ENCODE peak calls at places on chromosomes 5 and 9, in eight cellular contexts. K is tibial artery; N is ovary; I is aorta; V is Panc1; D is neuronal stem cell; P is tibial nerve; F is CD8-positive, alpha-beta memory T cell. E is an unnamed sample.

GRCh38 chr5:9681706-9682105 is 51.6 kb upstream of the TAS2R1 start:
- DNase-seq in K (no peak), N (no peak), I (no peak), V (no peak), D (no peak), P (no peak), F (no peak), E (no peak)

GRCh38 chr5:65037845-65038815 is 269.4 kb downstream of the CWC27 start:
- DNase-seq in K (no peak), N (no peak), I (no peak), V (no peak), D (no peak), P (no peak), F (peak; percentile 13), E (peak; percentile 18)

GRCh38 chr9:96462538-96462937 is 12.6 kb downstream of the HABP4 start:
- DNase-seq in K (no peak), N (no peak), I (no peak), V (no peak), D (no peak), P (no peak), F (no peak), E (no peak)

GRCh38 chr5:142669479-142669878 is 16.4 kb downstream of the FGF1 start:
- DNase-seq in K (no peak), N (no peak), I (no peak), V (no peak), D (no peak), P (no peak), F (no peak), E (no peak)

GRCh38 chr5:158560170-158560569 is 539.5 kb downstream of the EBF1 start:
- DNase-seq in K (no peak), N (no peak), I (no peak), V (no peak), D (no peak), P (no peak), F (no peak), E (no peak)

GRCh38 chr9:127122176-127123151 is at the start of gene ANGPTL2:
- DNase-seq in K (peak; percentile 96), N (peak; percentile 96), I (peak; percentile 95), V (no peak), D (peak; percentile 91), P (peak; percentile 80), F (no peak), E (peak; percentile 93)

GRCh38 chr5:152113401-152113800 is 188.8 kb upstream of the GLRA1 start:
- DNase-seq in K (no peak), N (no peak), I (no peak), V (no peak), D (no peak), P (no peak), F (peak; percentile 21), E (no peak)

GRCh38 chr9:74499111-74499601 is 2.0 kb downstream of the RORB start:
- DNase-seq in K (no peak), N (no peak), I (no peak), V (no peak), D (peak; percentile 0), P (no peak), F (no peak), E (no peak)

GRCh38 chr5:151459680-151460079 is 12.3 kb downstream of the SLC36A1 start:
- DNase-seq in K (no peak), N (no peak), I (no peak), V (no peak), D (no peak), P (no peak), F (no peak), E (no peak)

GRCh38 chr9:87711857-87712800 is 13.8 kb upstream of the CTSL start:
- DNase-seq in K (no peak), N (no peak), I (peak; percentile 70), V (no peak), D (no peak), P (no peak), F (no peak), E (peak; percentile 75)

GRCh38 chr5:150129813-150130492 is 25.7 kb downstream of the PDGFRB start:
- DNase-seq in K (peak; percentile 90), N (peak; percentile 88), I (peak; percentile 84), V (peak; percentile 60), D (peak; percentile 62), P (peak; percentile 72), F (peak; percentile 23), E (peak; percentile 61)

GRCh38 chr5:109691248-109691574 is 1.5 kb downstream of the MAN2A1 start:
- DNase-seq in K (no peak), N (no peak), I (no peak), V (no peak), D (no peak), P (no peak), F (no peak), E (no peak)

GRCh38 chr9:111896942-111897830 is 572 bp downstream of the UGCG start:
- DNase-seq in K (peak; percentile 83), N (peak; percentile 80), I (no peak), V (no peak), D (no peak), P (peak; percentile 43), F (peak; percentile 61), E (no peak)

GRCh38 chr9:111898331-111899096 is 1.9 kb downstream of the UGCG start:
- DNase-seq in K (no peak), N (no peak), I (no peak), V (no peak), D (no peak), P (no peak), F (no peak), E (no peak)

GRCh38 chr9:111900081-111900805 is 3.6 kb downstream of the UGCG start:
- DNase-seq in K (no peak), N (no peak), I (no peak), V (no peak), D (no peak), P (no peak), F (no peak), E (no peak)

GRCh38 chr9:111897831-111898144 is 1.2 kb downstream of the UGCG start:
- DNase-seq in K (no peak), N (no peak), I (no peak), V (no peak), D (no peak), P (no peak), F (no peak), E (no peak)

GRCh38 chr9:111895996-111896941 is at the start of gene UGCG:
- DNase-seq in K (peak; percentile 92), N (peak; percentile 92), I (peak; percentile 93), V (no peak), D (peak; percentile 85), P (peak; percentile 76), F (peak; percentile 80), E (peak; percentile 81)
- H3K4me1 ChIP-seq in K (peaks cover 15% of the 10 kb centered on the region), N (peaks cover 6% of the 10 kb centered on the region), I (peaks cover 1% of the 10 kb centered on the region), V (peaks cover 16% of the 10 kb centered on the region), D (peaks cover 2% of the 10 kb centered on the region), P (no peaks in the 10 kb centered on the region), F (peaks cover 45% of the 10 kb centered on the region), E (peaks cover 28% of the 10 kb centered on the region)

DNA sequence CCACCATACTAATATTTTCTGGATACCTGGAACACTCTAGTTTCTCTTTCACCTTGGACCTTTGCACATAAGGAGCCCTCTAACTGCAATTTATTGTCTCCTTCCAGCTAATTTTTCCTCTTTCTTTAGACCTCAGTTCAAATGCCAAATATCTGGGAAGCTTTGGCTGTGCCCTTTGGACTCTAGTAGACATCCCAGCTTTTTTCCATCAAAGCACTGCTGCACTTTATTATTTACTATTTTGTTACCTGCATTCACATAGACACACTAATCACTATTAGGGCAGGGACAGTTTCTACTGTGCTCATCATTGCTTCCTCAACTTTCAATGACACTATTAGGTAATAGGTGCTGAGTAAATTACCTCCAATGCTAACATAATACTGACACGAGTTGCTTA is 2.1 kb downstream of the RIGI start:
- DNase-seq in K (no peak), N (no peak), I (no peak), V (no peak), D (no peak), P (no peak), F (no peak), E (no peak)
- H3K4me3 ChIP-seq in K (no peak overlapping the region), N (no peak overlapping the region), I (no peak overlapping the region), V (peak overlapping the region; percentile 64), D (no peak overlapping the region), P (no peak overlapping the region), F (no peak overlapping the region), E (no peak overlapping the region)

DNA sequence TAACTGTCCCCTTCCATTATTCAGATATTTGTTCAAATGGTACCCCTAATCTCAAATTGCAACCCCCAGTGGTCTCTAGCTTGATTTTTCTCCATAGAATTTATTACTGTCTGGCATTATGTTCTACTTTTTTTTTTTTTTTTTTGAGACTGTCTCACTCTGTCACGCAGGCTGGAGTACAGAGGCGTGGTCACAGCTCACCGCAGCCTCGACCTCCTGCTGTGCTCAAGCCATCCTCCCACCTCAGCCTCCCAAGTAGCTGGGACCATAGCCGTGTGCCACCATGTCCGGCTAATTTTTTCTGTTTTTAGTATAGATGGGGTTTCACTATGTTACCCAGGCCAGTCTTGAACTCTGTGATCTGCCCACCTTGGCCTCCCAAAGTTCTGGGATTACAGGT is 2.0 kb upstream of the REEP5 start:
- DNase-seq in K (no peak), N (no peak), I (no peak), V (no peak), D (no peak), P (no peak), F (no peak), E (no peak)
- H3K4me1 ChIP-seq in K (peaks cover 26% of the 10 kb centered on the region), N (no peaks in the 10 kb centered on the region), I (no peaks in the 10 kb centered on the region), V (peaks cover 24% of the 10 kb centered on the region), D (peaks cover 3% of the 10 kb centered on the region), P (no peaks in the 10 kb centered on the region), F (peaks cover 60% of the 10 kb centered on the region), E (peaks cover 23% of the 10 kb centered on the region)

GRCh38 chr9:136644343-136644592 is 18.4 kb upstream of the EGFL7 start:
- DNase-seq in K (no peak), N (no peak), I (peak; percentile 94), V (no peak), D (no peak), P (no peak), F (no peak), E (peak; percentile 95)
- H3K4me3 ChIP-seq in K (peak overlapping the region; percentile 19), N (no peak overlapping the region), I (no peak overlapping the region), V (no peak overlapping the region), D (no peak overlapping the region), P (no peak overlapping the region), F (peak overlapping the region; percentile 41), E (peak overlapping the region; percentile 12)

GRCh38 chr9:129998491-129999122 is 44.4 kb downstream of the FNBP1 start:
- DNase-seq in K (no peak), N (no peak), I (no peak), V (no peak), D (no peak), P (no peak), F (no peak), E (no peak)

GRCh38 chr9:130002320-130002719 is 40.7 kb downstream of the FNBP1 start:
- DNase-seq in K (no peak), N (no peak), I (no peak), V (no peak), D (no peak), P (no peak), F (no peak), E (no peak)

GRCh38 chr9:130001185-130001584 is 41.8 kb downstream of the FNBP1 start:
- DNase-seq in K (no peak), N (no peak), I (no peak), V (no peak), D (no peak), P (no peak), F (no peak), E (no peak)

GRCh38 chr9:129996161-129996849 is 46.7 kb downstream of the FNBP1 start:
- DNase-seq in K (no peak), N (no peak), I (no peak), V (no peak), D (no peak), P (no peak), F (no peak), E (no peak)

DNA sequence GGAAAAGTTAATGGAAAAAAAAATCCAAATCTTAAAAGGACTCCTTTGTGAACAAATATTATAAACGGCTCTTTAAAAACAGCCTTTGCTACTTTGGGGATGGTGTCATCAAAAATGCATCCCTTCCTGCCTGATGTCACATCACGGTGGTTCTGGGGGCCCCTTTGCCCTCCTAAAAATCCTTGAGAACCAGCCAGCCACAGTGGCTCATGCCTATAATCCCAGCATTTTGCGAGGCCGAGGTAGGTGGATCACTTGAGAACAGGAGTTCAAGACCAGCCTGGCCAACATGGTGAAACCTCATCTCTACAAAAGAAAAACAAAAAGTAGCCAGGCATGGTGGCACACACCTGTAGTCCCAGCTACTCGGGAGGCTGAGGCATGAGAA is 43.9 kb downstream of the FNBP1 start:
- DNase-seq in K (no peak), N (no peak), I (no peak), V (no peak), D (no peak), P (no peak), F (no peak), E (no peak)
- H3K4me1 ChIP-seq in K (peaks cover 10% of the 10 kb centered on the region), N (peaks cover 5% of the 10 kb centered on the region), I (peaks cover 3% of the 10 kb centered on the region), V (peaks cover 12% of the 10 kb centered on the region), D (peaks cover 3% of the 10 kb centered on the region), P (no peaks in the 10 kb centered on the region), F (peaks cover 76% of the 10 kb centered on the region), E (peaks cover 41% of the 10 kb centered on the region)

E was measured in thyroid gland.